ENCODE peak calls at places on chromosomes 5 and 9, in four cellular contexts. T is aorta, Q is cardiac muscle cell, A is endothelial cell of umbilical vein. I is an unnamed sample. For H3K4me1 and H3K9me3, the result is how much of the 10 kb centered on the place peaks cover.

GRCh38 chr5:24823625-24824024 is 178.8 kb upstream of the CDH10 start:
- DNase-seq in A (no peak), Q (no peak), T (no peak), I (no peak)

GRCh38 chr5:107546685-107547084 is 124.1 kb downstream of the EFNA5 start:
- DNase-seq in A (no peak), T (no peak), Q (no peak), I (no peak)

GRCh38 chr5:51391175-51391574 is 7.9 kb downstream of the ISL1 start:
- DNase-seq in T (no peak), A (no peak), Q (no peak), I (no peak)

GRCh38 chr9:87601175-87601574 is 103.5 kb downstream of the DAPK1 start:
- DNase-seq in A (no peak), Q (no peak), T (peak), I (no peak)

GRCh38 chr9:113558632-113559502 is 95.3 kb downstream of the RGS3 start:
- DNase-seq in Q (peak), T (peak), A (peak), I (no peak)

GRCh38 chr9:107750741-107751521 is 261.4 kb upstream of the KLF4 start:
- DNase-seq in T (peak), A (peak), Q (peak), I (no peak)

GRCh38 chr5:170503970-170504525 is at the start of gene KCNIP1:
- DNase-seq in T (no peak), Q (no peak), A (peak), I (no peak)

GRCh38 chr5:17412760-17413671 is 85.0 kb upstream of the TAF11L2 start:
- DNase-seq in A (no peak), Q (no peak), T (no peak), I (no peak)

GRCh38 chr5:37842048-37842447 is 2.2 kb upstream of the GDNF start:
- DNase-seq in A (no peak), T (no peak), Q (no peak), I (no peak)

GRCh38 chr5:130227699-130228098 is 323.4 kb downstream of the CHSY3 start:
- DNase-seq in Q (no peak), A (no peak), T (no peak), I (no peak)

GRCh38 chr9:91824151-91824550 is 125.9 kb downstream of the ROR2 start:
- DNase-seq in A (no peak), T (no peak), Q (no peak), I (no peak)
- H3K4me3 ChIP-seq in A (no peak), T (no peak), Q (no peak), I (no peak)

GRCh38 chr5:72144762-72145161 is 37.5 kb downstream of the MAP1B start:
- DNase-seq in Q (no peak), A (no peak), T (no peak), I (no peak)

GRCh38 chr5:72146056-72146455 is 38.8 kb downstream of the MAP1B start:
- DNase-seq in T (no peak), A (no peak), Q (no peak), I (no peak)

GRCh38 chr5:72141440-72142271 is 34.4 kb downstream of the MAP1B start:
- DNase-seq in T (peak), Q (peak), A (peak), I (no peak)

GRCh38 chr5:72147601-72148000 is 40.3 kb downstream of the MAP1B start:
- DNase-seq in Q (no peak), A (no peak), T (no peak), I (no peak)

GRCh38 chr5:72145351-72145750 is 38.1 kb downstream of the MAP1B start:
- DNase-seq in T (no peak), Q (no peak), A (no peak), I (no peak)
- H3K4me1 ChIP-seq in T (under half), Q (under half), A (under half), I (under half)

GRCh38 chr5:141313711-141314110 is 6.9 kb downstream of the TAF7 start:
- DNase-seq in A (no peak), Q (no peak), T (no peak), I (no peak)
- H3K9me3 ChIP-seq in A (under half), Q (under half), T (under half), I (under half)

GRCh38 chr5:72295539-72295938 is 24.5 kb downstream of the MRPS27 start:
- DNase-seq in T (no peak), A (no peak), Q (no peak), I (no peak)
- H3K4me3 ChIP-seq in T (no peak), A (no peak), Q (no peak), I (no peak)

GRCh38 chr9:128175102-128175563 is 15.1 kb downstream of the BBLN start:
- DNase-seq in T (no peak), A (no peak), Q (no peak), I (no peak)

GRCh38 chr9:128169925-128170324 is 9.9 kb downstream of the BBLN start:
- DNase-seq in A (no peak), Q (no peak), T (no peak), I (no peak)

GRCh38 chr9:128169492-128169891 is 9.4 kb downstream of the BBLN start:
- DNase-seq in A (no peak), T (no peak), Q (no peak), I (no peak)

GRCh38 chr9:128175743-128176142 is 15.6 kb downstream of the CIZ1 start:
- DNase-seq in T (no peak), A (no peak), Q (no peak), I (no peak)

DNA sequence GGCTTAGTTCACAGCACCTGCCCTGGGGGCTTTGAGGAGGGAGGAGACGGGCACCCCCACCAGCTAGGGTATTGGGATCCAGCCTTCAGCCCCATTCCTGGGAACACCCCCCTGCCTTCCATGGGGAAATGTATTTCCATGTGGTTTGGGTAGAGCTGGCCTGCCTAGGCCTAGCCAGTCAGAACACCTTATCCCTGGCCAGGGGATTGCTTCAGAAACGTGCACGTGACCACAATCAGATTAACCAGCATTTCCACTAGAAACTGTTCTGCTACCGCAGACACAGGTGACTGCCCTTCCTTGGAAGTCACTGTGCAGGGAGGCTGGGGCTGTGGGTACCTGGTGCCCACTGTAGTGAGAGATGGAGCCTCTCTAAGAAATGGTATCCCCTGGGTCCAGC is 14.0 kb downstream of the BBLN start:
- DNase-seq in A (no peak), T (no peak), Q (no peak), I (no peak)
- H3K4me1 ChIP-seq in A (under half), T (under half), Q (under half), I (under half)

GRCh38 chr9:40927851-40928802 is 200.4 kb downstream of the FOXD4L6 start:
- DNase-seq in A (no peak), Q (no peak), T (no peak), I (no peak)
- H3K9me3 ChIP-seq in A (under half), Q (under half), T (under half), I (half or more)

DNA sequence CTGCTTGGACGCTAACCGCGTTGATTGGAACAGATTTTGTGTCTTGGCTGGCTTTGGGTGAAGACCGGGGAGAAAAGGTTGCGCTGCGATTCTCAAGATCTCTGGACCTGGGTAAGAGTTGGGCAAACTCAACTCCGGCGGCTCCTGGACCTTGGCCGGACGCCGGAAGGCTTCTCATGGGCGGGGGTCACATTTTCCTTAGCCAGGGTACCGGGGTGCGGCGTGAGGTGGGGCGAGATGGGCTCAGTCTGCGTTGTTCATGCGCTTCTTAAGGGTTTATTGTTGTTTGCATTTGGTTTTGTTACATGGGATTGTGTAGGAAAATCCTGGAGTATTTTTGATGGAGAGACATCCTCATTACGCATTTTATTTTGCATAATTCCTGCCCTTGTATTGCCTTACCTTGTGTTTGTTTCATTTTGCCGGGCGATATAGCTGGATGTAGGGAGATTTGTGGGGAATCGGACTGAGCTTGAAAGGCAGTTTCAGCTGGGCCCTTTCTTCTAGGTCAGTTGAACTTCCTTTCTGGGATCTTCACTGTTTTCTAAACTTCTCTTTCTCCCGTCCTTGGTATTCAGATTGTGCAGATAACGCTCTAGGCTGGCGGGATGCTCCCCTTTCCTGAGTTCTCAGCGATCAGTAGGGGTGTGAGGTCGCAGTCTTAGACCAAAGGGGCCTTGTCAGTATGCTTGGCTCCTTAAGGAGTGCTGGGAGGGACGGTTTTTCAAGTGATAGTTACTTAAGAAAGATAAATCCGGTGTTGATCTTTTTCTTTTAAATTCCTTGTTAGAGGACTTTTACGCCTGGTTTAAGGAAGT is 559 bp downstream of the MEGF10 start:
- DNase-seq in T (no peak), Q (no peak), A (no peak), I (no peak)
- H3K4me3 ChIP-seq in T (no peak), Q (peak), A (no peak), I (no peak)

GRCh38 chr9:137948642-137949041 is 71.1 kb downstream of the CACNA1B start:
- DNase-seq in T (no peak), Q (no peak), A (no peak), I (no peak)

GRCh38 chr9:137945581-137945980 is 68.0 kb downstream of the CACNA1B start:
- DNase-seq in T (no peak), A (no peak), Q (no peak), I (no peak)

GRCh38 chr9:137943655-137944054 is 66.1 kb downstream of the CACNA1B start:
- DNase-seq in A (no peak), T (no peak), Q (no peak), I (no peak)

GRCh38 chr9:137949260-137949659 is 71.7 kb downstream of the CACNA1B start:
- DNase-seq in T (no peak), Q (no peak), A (no peak), I (no peak)

GRCh38 chr9:137947012-137947411 is 69.4 kb downstream of the CACNA1B start:
- DNase-seq in A (no peak), Q (no peak), T (no peak), I (no peak)
- H3K4me1 ChIP-seq in A (under half), Q (under half), T (under half), I (under half)

GRCh38 chr5:2666081-2666480 is 85.4 kb downstream of the IRX2 start:
- DNase-seq in A (no peak), T (no peak), Q (no peak), I (no peak)

GRCh38 chr5:2674456-2674855 is 77.0 kb downstream of the IRX2 start:
- DNase-seq in A (no peak), T (no peak), Q (no peak), I (no peak)

GRCh38 chr5:2669259-2669658 is 82.2 kb downstream of the IRX2 start:
- DNase-seq in A (no peak), Q (no peak), T (no peak), I (no peak)

GRCh38 chr5:2670856-2671404 is 80.5 kb downstream of the IRX2 start:
- DNase-seq in A (no peak), T (no peak), Q (no peak), I (no peak)

DNA sequence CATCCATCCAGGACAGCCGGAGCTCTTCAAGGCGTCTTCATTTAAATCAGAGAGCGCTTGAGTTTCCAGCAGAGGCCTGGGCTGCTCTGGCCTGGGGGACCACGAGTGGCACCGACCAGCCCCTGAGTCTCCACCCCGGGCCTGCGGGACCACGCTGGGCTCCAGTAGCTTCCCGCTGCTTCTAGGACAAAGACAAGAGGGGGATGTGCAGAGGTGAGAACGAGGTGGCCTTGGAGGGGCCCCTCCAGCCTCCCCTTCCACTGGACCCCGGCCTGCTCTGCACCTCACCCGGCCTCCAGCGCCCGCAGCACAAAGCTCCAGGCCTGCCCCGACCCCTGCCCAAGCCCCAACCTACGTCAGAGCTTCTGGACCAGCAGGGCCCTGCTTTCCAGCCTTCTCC is 81.6 kb downstream of the IRX2 start:
- DNase-seq in A (no peak), Q (no peak), T (no peak), I (no peak)
- H3K9me3 ChIP-seq in A (under half), Q (under half), T (under half), I (under half)

I was measured in CD4-positive, alpha-beta memory T cell.